ENCODE peak calls at places on chromosomes 5 and 9, in four cellular contexts. O is GM12878, M is K562, B is HepG2. J is an unnamed sample.
A peak's percentile ranks its signal among the peaks of the same experiment; 100 is the strongest.

GRCh38 chr9:77808750-77809079 is 160.6 kb upstream of the GNA14 start:
- DNase-seq in M (no peak), B (peak; percentile 72), O (no peak), J (no peak)

GRCh38 chr5:443239-444151 is 519 bp downstream of the EXOC3 start:
- DNase-seq in B (no peak), O (no peak), M (peak; percentile 84), J (peak; percentile 49)

GRCh38 chr5:63135306-63135705 is 556.7 kb downstream of the LRRC70 start:
- DNase-seq in B (no peak), M (no peak), O (no peak), J (no peak)

GRCh38 chr5:1315709-1316587 is 21.1 kb upstream of the TERT start:
- DNase-seq in O (peak; percentile 69), M (peak; percentile 60), B (peak; percentile 80), J (no peak)

GRCh38 chr9:137301086-137301947 is 754 bp downstream of the NRARP start:
- DNase-seq in M (peak; percentile 70), O (no peak), B (no peak), J (peak; percentile 65)

GRCh38 chr5:111748304-111748763 is 8.7 kb downstream of the NREP start:
- DNase-seq in M (no peak), B (no peak), O (no peak), J (no peak)

GRCh38 chr5:64682608-64683007 is 7.7 kb upstream of the SHISAL2B start:
- DNase-seq in O (no peak), M (peak; percentile 13), B (peak; percentile 22), J (no peak)

GRCh38 chr9:91131433-91131839 is 230.3 kb downstream of the AUH start:
- DNase-seq in B (no peak), M (no peak), O (no peak), J (no peak)

GRCh38 chr5:102754499-102755424 is at the start of gene PAM:
- DNase-seq in B (peak; percentile 36), O (no peak), M (peak; percentile 62), J (peak; percentile 75)

GRCh38 chr5:20494706-20495105 is 506.7 kb upstream of the CDH18 start:
- DNase-seq in B (no peak), O (no peak), M (no peak), J (no peak)

GRCh38 chr5:180613188-180613587 is 21.9 kb upstream of the SCGB3A1 start:
- DNase-seq in B (no peak), O (no peak), M (no peak), J (no peak)

GRCh38 chr9:35858428-35858827 is 11.8 kb downstream of the OR13J1 start:
- DNase-seq in B (no peak), M (no peak), O (no peak), J (no peak)
- TF ChIP-seq FOXK2 in B (no peak), M (no peak), O (no peak), J (no peak)

GRCh38 chr5:127826011-127826410 is 122.8 kb downstream of the CCDC192 start:
- DNase-seq in M (no peak), O (no peak), B (no peak), J (no peak)
- TF ChIP-seq SP1 in M (no peak), O (no peak), B (no peak), J (no peak)

GRCh38 chr5:37071487-37071886 is 177.7 kb downstream of the CPLANE1 start:
- DNase-seq in M (no peak), B (no peak), O (no peak), J (no peak)

GRCh38 chr5:37075399-37075950 is 173.7 kb downstream of the CPLANE1 start:
- DNase-seq in M (no peak), O (no peak), B (no peak), J (no peak)

DNA sequence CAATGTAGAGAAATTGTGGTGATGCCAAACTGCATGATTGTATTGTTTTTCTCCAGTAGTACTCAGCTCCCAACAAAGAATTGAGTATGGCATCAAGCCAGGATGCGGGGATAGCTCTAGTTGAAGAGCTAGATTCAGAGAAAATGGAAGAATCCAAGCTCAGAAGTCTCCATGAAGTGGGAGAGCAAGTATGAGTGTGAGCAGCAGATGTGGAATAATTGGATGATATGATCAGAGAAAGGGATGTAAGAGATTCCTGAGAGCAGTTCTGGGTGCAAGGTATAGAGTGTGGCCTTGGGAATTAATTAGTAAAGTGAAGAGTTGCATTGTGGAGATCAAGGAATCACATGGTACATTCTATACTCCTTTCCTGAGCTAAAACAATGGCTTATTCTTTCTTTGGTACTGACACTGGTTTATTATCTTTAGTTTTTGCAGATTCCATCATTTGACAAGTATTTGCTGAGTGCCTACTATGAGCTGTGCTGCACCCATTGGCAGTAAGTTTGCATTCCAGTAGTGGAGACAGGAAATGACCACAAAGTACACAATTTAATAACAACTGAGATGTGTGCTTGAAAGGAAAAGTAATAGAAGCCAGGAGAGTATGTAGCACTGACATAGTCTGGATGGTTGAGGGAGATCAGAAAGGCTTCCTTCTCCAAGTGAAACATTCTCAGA is 177.1 kb downstream of the CPLANE1 start:
- DNase-seq in O (no peak), M (no peak), B (peak; percentile 61), J (no peak)
- TF ChIP-seq FOXK2 in O (no peak), M (no peak), B (no peak), J (no peak)

DNA sequence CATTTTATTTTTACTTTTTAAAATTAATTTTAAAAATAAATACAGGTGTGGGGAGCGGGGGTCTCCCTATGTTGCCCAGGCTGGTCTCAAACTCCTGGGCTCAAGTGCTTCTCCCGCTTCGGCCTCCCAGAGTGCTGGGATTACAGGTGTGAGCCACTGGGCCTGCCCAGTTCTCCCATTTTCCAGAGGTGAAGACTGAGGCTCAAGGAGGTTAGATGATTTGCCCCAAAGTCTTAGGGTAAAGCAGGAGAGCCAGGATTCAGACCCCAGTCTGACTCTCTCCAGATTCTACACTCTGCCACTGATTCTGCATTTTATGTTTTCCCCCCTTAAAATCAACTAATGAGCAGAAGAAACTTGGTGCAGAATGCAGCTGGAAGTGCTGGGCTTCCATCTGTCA is 36.9 kb downstream of the CFAP77 start:
- DNase-seq in O (no peak), B (no peak), M (no peak), J (no peak)
- TF ChIP-seq SP1 in O (no peak), B (no peak), M (no peak), J (no peak)

DNA sequence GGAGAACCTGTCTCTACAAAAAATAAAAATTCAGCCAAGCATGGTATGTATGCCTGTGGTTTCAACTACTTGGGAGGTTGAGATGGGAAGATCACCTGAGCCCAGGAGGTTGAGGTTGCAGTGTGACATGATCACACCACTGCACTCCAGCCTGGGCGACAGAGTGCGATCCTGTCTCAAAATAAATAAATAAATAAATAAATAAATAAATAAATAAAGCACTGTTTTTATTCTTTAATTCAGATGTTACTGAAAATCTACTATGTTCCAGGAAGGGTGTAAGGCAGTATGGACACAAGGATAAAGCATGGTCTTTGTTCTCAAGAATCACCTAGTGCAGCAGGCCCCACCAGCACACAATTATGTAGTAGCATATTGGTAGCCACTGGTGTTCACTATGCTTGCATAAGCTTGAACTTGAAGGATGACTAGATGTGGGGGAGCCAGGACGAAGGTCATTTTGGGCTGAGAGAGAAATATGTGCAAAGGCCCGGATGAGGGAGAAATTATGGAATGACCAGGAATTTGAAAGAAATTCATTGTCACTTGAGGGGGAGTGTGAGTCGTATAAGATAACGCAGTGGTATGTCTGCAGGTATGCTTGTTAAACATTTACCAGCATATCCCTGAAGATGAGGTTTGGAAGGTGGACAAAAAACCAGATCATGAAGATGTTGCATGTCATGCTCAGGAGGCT is 70.2 kb upstream of the CD180 start:
- DNase-seq in B (no peak), M (no peak), O (no peak), J (no peak)
- TF ChIP-seq FOXK2 in B (no peak), M (no peak), O (no peak), J (no peak)

GRCh38 chr5:139458580-139459407 is 3.7 kb downstream of the ECSCR start:
- DNase-seq in O (peak; percentile 60), B (no peak), M (no peak), J (no peak)
- TF ChIP-seq SP1 in O (no peak), B (no peak), M (no peak), J (no peak)

DNA sequence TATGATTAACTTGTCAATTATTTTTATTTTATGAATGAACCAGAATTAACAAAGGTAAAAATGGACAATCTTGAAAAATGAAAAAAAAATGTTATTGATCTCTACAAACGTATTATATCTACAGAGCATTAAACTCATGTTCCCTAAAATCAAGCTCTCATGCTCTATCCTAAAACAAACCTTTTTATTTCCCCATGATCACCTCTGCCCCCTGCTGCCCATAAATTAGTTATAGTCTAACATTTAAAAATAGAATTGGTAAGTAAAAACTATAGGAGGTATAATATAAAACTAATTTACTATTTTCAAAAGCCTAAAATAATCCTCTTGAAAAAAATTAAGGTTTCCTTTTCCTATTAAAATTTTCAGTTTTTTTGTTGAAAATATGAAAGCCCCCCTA is 168.0 kb upstream of the POU5F2 start:
- DNase-seq in O (no peak), B (no peak), M (no peak), J (no peak)
- TF ChIP-seq FOXK2 in O (no peak), B (no peak), M (no peak), J (no peak)

DNA sequence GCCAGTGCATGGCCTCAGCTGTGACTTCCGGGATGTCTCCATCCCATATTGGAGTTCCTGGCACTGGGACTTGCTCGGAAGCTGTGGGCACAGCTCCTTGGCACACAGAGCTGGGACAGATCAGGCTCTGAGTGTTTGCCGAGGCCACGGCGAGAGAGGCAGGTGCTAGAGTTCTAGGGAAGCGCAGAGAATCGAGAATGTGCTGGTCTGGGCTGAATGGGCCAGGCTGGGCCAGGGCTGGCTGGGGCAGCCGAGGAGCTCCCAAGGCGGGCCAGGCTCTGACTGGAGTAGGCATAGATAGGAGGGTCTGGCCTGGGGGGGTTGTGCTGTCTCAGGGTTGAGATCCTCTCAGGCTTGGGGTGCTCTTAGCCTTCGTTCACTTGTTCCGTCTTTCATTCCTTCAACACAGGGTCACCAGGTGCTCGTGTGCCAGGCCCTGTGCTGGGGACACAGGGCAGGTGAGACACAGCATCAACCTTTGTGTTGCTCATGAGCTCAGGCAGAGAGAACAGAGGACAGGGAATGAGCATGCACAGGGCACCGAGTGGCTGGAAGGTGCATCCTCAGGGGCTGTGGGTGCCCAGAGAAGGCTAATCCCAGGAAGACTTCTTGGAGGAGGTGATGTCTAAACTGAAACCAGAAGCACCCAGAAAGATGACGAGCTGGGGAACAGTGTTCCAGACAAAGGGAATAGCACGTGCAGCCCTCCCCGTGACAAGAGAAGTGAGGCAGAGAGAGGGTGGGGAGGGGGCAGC is 45.6 kb downstream of the HMCN2 start:
- DNase-seq in B (no peak), O (no peak), M (no peak), J (no peak)
- TF ChIP-seq SP1 in B (no peak), O (no peak), M (no peak), J (no peak)

GRCh38 chr9:7103382-7104170 is 345.8 kb downstream of the KDM4C start:
- DNase-seq in M (no peak), B (no peak), O (no peak), J (no peak)
- TF ChIP-seq FOXK2 in M (no peak), B (no peak), O (no peak), J (no peak)